ENCODE peak calls at places on chromosomes 3 and 15, in eight cellular contexts. B, Y, N, M, Q, J, Z and P are unnamed samples.

GRCh38 chr3:134087046-134087974 is 57.6 kb upstream of the SLCO2A1 start:
- DNase-seq in Z (no peak), Q (no peak), Y (no peak), J (no peak), B (no peak), N (no peak), M (no peak), P (no peak)

GRCh38 chr3:159892171-159892791 is 96.4 kb upstream of the IL12A start:
- DNase-seq in N (no peak), Y (no peak), Q (no peak), B (no peak), J (no peak), M (no peak), Z (no peak), P (peak; percentile 45)

GRCh38 chr3:179732661-179733348 is 80.0 kb downstream of the USP13 start:
- DNase-seq in M (no peak), Y (no peak), B (no peak), Q (no peak), J (no peak), N (no peak), Z (no peak), P (no peak)

GRCh38 chr3:30963223-30963722 is 68.8 kb upstream of the GADL1 start:
- DNase-seq in B (no peak), Q (no peak), J (no peak), M (no peak), Z (no peak), Y (no peak), N (no peak), P (no peak)

GRCh38 chr3:196604548-196604947 is 34.9 kb upstream of the NRROS start:
- DNase-seq in N (peak; percentile 68), M (no peak), J (no peak), Y (peak; percentile 55), Q (no peak), B (no peak), Z (no peak), P (no peak)

GRCh38 chr3:185712337-185712736 is 112.5 kb downstream of the IGF2BP2 start:
- DNase-seq in Z (no peak), J (no peak), B (no peak), M (no peak), Y (no peak), Q (no peak), N (no peak), P (no peak)

GRCh38 chr3:94004301-94004910 is 24.0 kb downstream of the STX19 start:
- DNase-seq in J (no peak), M (no peak), Z (peak; percentile 70), B (no peak), Q (peak; percentile 56), N (peak; percentile 38), Y (no peak), P (peak; percentile 60)

GRCh38 chr3:106643684-106644161 is 733.5 kb upstream of the CCDC54 start:
- DNase-seq in Q (no peak), B (no peak), Z (no peak), N (no peak), J (no peak), Y (no peak), M (no peak), P (no peak)

GRCh38 chr15:44710236-44711088 is 661 bp downstream of the PATL2 start:
- DNase-seq in Q (no peak), N (peak; percentile 40), J (peak; percentile 44), Y (no peak), B (no peak), M (no peak), Z (peak; percentile 31), P (no peak)

GRCh38 chr3:64462203-64463120 is 225.3 kb downstream of the ADAMTS9 start:
- DNase-seq in B (no peak), Z (peak; percentile 78), Y (no peak), Q (no peak), N (no peak), J (no peak), M (peak; percentile 66), P (no peak)

GRCh38 chr15:41620536-41621199 is 39.5 kb upstream of the MGA start:
- DNase-seq in J (no peak), Z (no peak), M (no peak), B (no peak), N (no peak), Q (no peak), Y (no peak), P (no peak)

GRCh38 chr3:42708611-42709151 is 6.1 kb upstream of the HHATL start:
- DNase-seq in Y (no peak), M (no peak), J (no peak), Q (no peak), N (no peak), Z (no peak), B (no peak), P (no peak)

GRCh38 chr3:9045399-9045798 is 82.1 kb upstream of the RAD18 start:
- DNase-seq in Z (no peak), N (no peak), M (no peak), Y (no peak), Q (no peak), J (no peak), B (no peak), P (no peak)

GRCh38 chr3:183555541-183556081 is at the start of gene KLHL6:
- DNase-seq in B (no peak), Z (no peak), Q (no peak), N (peak; percentile 66), Y (peak; percentile 65), J (peak; percentile 25), M (no peak), P (no peak)

GRCh38 chr3:12948371-12948770 is 107.0 kb upstream of the RPL32 start:
- DNase-seq in Z (peak; percentile 76), B (no peak), N (no peak), J (no peak), Y (no peak), M (no peak), Q (no peak), P (peak; percentile 21)

GRCh38 chr3:165749817-165750216 is 87.4 kb downstream of the BCHE start:
- DNase-seq in Q (no peak), J (no peak), Y (no peak), B (no peak), Z (no peak), N (no peak), M (peak; percentile 6), P (no peak)

GRCh38 chr3:129224984-129225393 is 24.4 kb upstream of the COPG1 start:
- DNase-seq in B (no peak), J (peak; percentile 91), Y (peak; percentile 5), Q (no peak), Z (peak; percentile 85), M (no peak), N (no peak), P (peak; percentile 52)

GRCh38 chr15:100670505-100671021 is 68.2 kb downstream of the ASB7 start:
- DNase-seq in M (no peak), B (no peak), J (no peak), N (no peak), Z (no peak), Y (no peak), Q (no peak), P (no peak)

GRCh38 chr3:131608296-131608695 is 105.5 kb upstream of the MRPL3 start:
- DNase-seq in Z (no peak), Y (no peak), M (no peak), N (no peak), J (no peak), Q (no peak), B (no peak), P (no peak)

GRCh38 chr3:119826714-119827113 is 44.8 kb downstream of the NR1I2 start:
- DNase-seq in J (no peak), M (peak; percentile 41), Y (no peak), Z (no peak), Q (no peak), N (no peak), B (no peak), P (no peak)

GRCh38 chr3:157921767-157922166 is 184.5 kb downstream of the SHOX2 start:
- DNase-seq in J (no peak), Q (peak; percentile 15), M (no peak), B (no peak), Y (no peak), N (no peak), Z (no peak), P (no peak)

GRCh38 chr3:31230834-31231233 is 301.9 kb upstream of the STT3B start:
- DNase-seq in Z (no peak), J (no peak), Q (no peak), B (no peak), M (no peak), N (no peak), Y (no peak), P (no peak)

GRCh38 chr3:99532246-99532645 is 106.1 kb upstream of the COL8A1 start:
- DNase-seq in M (peak; percentile 43), Q (peak; percentile 39), Z (peak; percentile 72), B (peak; percentile 48), Y (no peak), N (no peak), J (peak; percentile 76), P (peak; percentile 59)

GRCh38 chr15:68697711-68698690 is 119.2 kb downstream of the CORO2B start:
- DNase-seq in Q (no peak), Z (no peak), Y (no peak), M (no peak), B (no peak), N (no peak), J (no peak), P (no peak)

GRCh38 chr15:66312144-66312543 is 18.8 kb downstream of the DIS3L start:
- DNase-seq in B (no peak), M (no peak), Y (no peak), Q (no peak), J (no peak), N (no peak), Z (no peak), P (no peak)